ENCODE peak calls at places on chromosomes 5 and 9, in nine cellular contexts. E is adipocyte, D is midbrain, L is HEK293T, I is iPS-NIHi11, C is astrocyte of the spinal cord, W is PC-3, A is T-helper 17 cell, B is mucosa of gallbladder. U is an unnamed sample.

GRCh38 chr9:86241216-86241615 is 18.2 kb downstream of the C9orf153 start:
- DNase-seq in E (no peak), D (no peak), L (no peak), I (no peak), C (no peak), W (no peak), A (no peak), B (no peak), U (no peak)

GRCh38 chr5:151678146-151678545 is 8.6 kb downstream of the SPARC start:
- DNase-seq in E (peak; percentile 55), D (no peak), L (no peak), I (no peak), C (no peak), W (no peak), A (no peak), B (no peak), U (no peak)

GRCh38 chr9:127004946-127005769 is 90.6 kb downstream of the RALGPS1 start:
- DNase-seq in E (peak; percentile 79), D (no peak), L (no peak), I (no peak), C (peak; percentile 44), W (peak; percentile 3), A (peak; percentile 45), B (no peak), U (peak; percentile 49)

GRCh38 chr9:112620998-112621694 is 96.8 kb downstream of the INIP start:
- DNase-seq in E (no peak), D (no peak), L (no peak), I (no peak), C (no peak), W (no peak), A (no peak), B (no peak), U (no peak)

GRCh38 chr5:88826959-88827585 is 55.9 kb downstream of the MEF2C start:
- DNase-seq in E (peak; percentile 51), D (peak; percentile 53), L (no peak), I (no peak), C (peak; percentile 65), W (peak; percentile 70), A (no peak), B (peak; percentile 27), U (no peak)

GRCh38 chr9:95989304-95989703 is 113.8 kb downstream of the ERCC6L2 start:
- DNase-seq in E (peak; percentile 43), D (no peak), L (no peak), I (no peak), C (no peak), W (peak; percentile 57), A (no peak), B (no peak), U (no peak)

GRCh38 chr9:107861075-107861474 is 371.5 kb upstream of the KLF4 start:
- DNase-seq in E (no peak), D (no peak), L (no peak), I (peak; percentile 17), C (no peak), W (no peak), A (no peak), B (no peak), U (no peak)

GRCh38 chr9:121686930-121687541 is 35.6 kb downstream of the DAB2IP start:
- DNase-seq in E (peak; percentile 79), D (peak; percentile 76), L (peak; percentile 77), I (peak; percentile 88), C (peak; percentile 70), W (peak; percentile 71), A (no peak), B (peak; percentile 82), U (no peak)

GRCh38 chr5:134133995-134134541 is 19.6 kb downstream of the TCF7 start:
- DNase-seq in E (no peak), D (peak; percentile 11), L (no peak), I (no peak), C (no peak), W (no peak), A (peak; percentile 7), B (no peak), U (peak; percentile 0)

GRCh38 chr5:178314961-178315820 is 82.6 kb upstream of the PHYKPL start:
- DNase-seq in E (no peak), D (no peak), L (no peak), I (no peak), C (no peak), W (no peak), A (no peak), B (no peak), U (no peak)

GRCh38 chr9:117044241-117044640 is 357.1 kb downstream of the TRIM32 start:
- DNase-seq in E (no peak), D (no peak), L (no peak), I (peak; percentile 74), C (no peak), W (no peak), A (no peak), B (no peak), U (no peak)

GRCh38 chr9:112793213-112793810 is 42.8 kb downstream of the SNX30 start:
- DNase-seq in E (peak; percentile 43), D (peak; percentile 81), L (peak; percentile 66), I (peak; percentile 75), C (peak; percentile 47), W (peak; percentile 69), A (peak; percentile 49), B (peak; percentile 57), U (peak; percentile 75)

GRCh38 chr9:98168952-98169488 is 23.4 kb downstream of the CORO2A start:
- DNase-seq in E (peak; percentile 12), D (no peak), L (no peak), I (peak; percentile 72), C (peak; percentile 40), W (peak; percentile 76), A (peak; percentile 22), B (peak; percentile 56), U (peak; percentile 16)

GRCh38 chr5:10103098-10103497 is 146.6 kb downstream of the ATPSCKMT start:
- DNase-seq in E (no peak), D (no peak), L (no peak), I (peak; percentile 75), C (no peak), W (no peak), A (no peak), B (no peak), U (no peak)

GRCh38 chr5:132747064-132747692 is at the start of gene CCNI2:
- DNase-seq in E (peak; percentile 58), D (no peak), L (peak; percentile 49), I (peak; percentile 72), C (no peak), W (no peak), A (peak; percentile 66), B (no peak), U (peak; percentile 75)

GRCh38 chr5:39494099-39494498 is 69.3 kb upstream of the DAB2 start:
- DNase-seq in E (peak; percentile 90), D (no peak), L (no peak), I (no peak), C (peak; percentile 67), W (no peak), A (no peak), B (no peak), U (no peak)

GRCh38 chr9:84670106-84670800 is 724 bp downstream of the NTRK2 start:
- DNase-seq in E (peak; percentile 1), D (peak; percentile 62), L (no peak), I (peak; percentile 45), C (no peak), W (no peak), A (no peak), B (no peak), U (no peak)

GRCh38 chr9:104093162-104093561 is 947 bp upstream of the SMC2 start:
- DNase-seq in E (peak; percentile 45), D (peak; percentile 38), L (no peak), I (no peak), C (no peak), W (no peak), A (no peak), B (no peak), U (no peak)

GRCh38 chr9:34179528-34180138 is 790 bp downstream of the UBAP1 start:
- DNase-seq in E (peak; percentile 93), D (peak; percentile 33), L (no peak), I (no peak), C (peak; percentile 42), W (peak; percentile 8), A (no peak), B (no peak), U (no peak)

GRCh38 chr9:127912882-127913281 is 4.0 kb downstream of the ST6GALNAC4 start:
- DNase-seq in E (no peak), D (no peak), L (no peak), I (no peak), C (no peak), W (peak; percentile 32), A (no peak), B (no peak), U (no peak)

GRCh38 chr5:172757394-172758010 is 13.5 kb downstream of the DUSP1 start:
- DNase-seq in E (no peak), D (no peak), L (no peak), I (no peak), C (no peak), W (no peak), A (no peak), B (no peak), U (no peak)

GRCh38 chr5:82975396-82975795 is 101.8 kb downstream of the TMEM167A start:
- DNase-seq in E (no peak), D (no peak), L (no peak), I (no peak), C (no peak), W (no peak), A (no peak), B (no peak), U (no peak)

GRCh38 chr9:134855231-134855899 is 25.2 kb upstream of the FCN2 start:
- DNase-seq in E (no peak), D (no peak), L (no peak), I (peak; percentile 8), C (no peak), W (no peak), A (no peak), B (no peak), U (no peak)

GRCh38 chr9:13524245-13524644 is 244.8 kb upstream of the MPDZ start:
- DNase-seq in E (peak; percentile 6), D (no peak), L (no peak), I (no peak), C (peak; percentile 19), W (no peak), A (no peak), B (no peak), U (no peak)